ENCODE peak calls at places on chromosomes 11 and 22, in eight cellular contexts. N is brain microvascular endothelial cell, W is Peyer's patch, U is MM.1S, L is HFFc6, V is GM12865, O is right atrium auricular region, R is stomach. Y is an unnamed sample.

GRCh38 chr22:41526802-41527799 is 17.2 kb downstream of the POLR3H start:
- DNase-seq in O (no peak), U (peak), N (no peak), R (peak), L (no peak), W (peak), V (peak), Y (peak)

GRCh38 chr22:32699686-32700085 is 101.8 kb upstream of the TIMP3 start:
- DNase-seq in R (no peak), N (no peak), L (no peak), U (no peak), O (no peak), V (no peak), W (no peak), Y (no peak)

GRCh38 chr11:116427903-116428637 is 344.7 kb downstream of the BUD13 start:
- DNase-seq in N (no peak), W (peak), O (no peak), U (no peak), V (no peak), R (no peak), L (no peak), Y (no peak)

GRCh38 chr22:36971305-36971704 is 47.9 kb downstream of the TST start:
- DNase-seq in V (no peak), U (no peak), R (no peak), N (no peak), W (no peak), L (no peak), O (no peak), Y (no peak)

GRCh38 chr22:48949375-48950149 is 878.1 kb downstream of the BRD1 start:
- DNase-seq in U (no peak), L (no peak), R (peak), V (no peak), O (peak), N (no peak), W (peak), Y (peak)

GRCh38 chr22:26276530-26277200 is 107.4 kb downstream of the SEZ6L start:
- DNase-seq in O (no peak), U (no peak), L (no peak), R (no peak), W (no peak), V (no peak), N (no peak), Y (no peak)

GRCh38 chr11:15493921-15494630 is 379.4 kb downstream of the INSC start:
- DNase-seq in R (peak), U (no peak), W (no peak), L (no peak), N (no peak), V (no peak), O (no peak), Y (no peak)

GRCh38 chr11:85137597-85137996 is 489.5 kb downstream of the DLG2 start:
- DNase-seq in O (no peak), R (no peak), W (no peak), V (no peak), U (no peak), N (no peak), L (no peak), Y (no peak)

GRCh38 chr11:125132586-125132985 is 21.2 kb upstream of the TMEM218 start:
- DNase-seq in W (no peak), U (no peak), L (no peak), N (peak), O (no peak), V (no peak), R (no peak), Y (no peak)

GRCh38 chr11:105821366-105821765 is 200.7 kb downstream of the MSANTD4 start:
- DNase-seq in L (no peak), R (no peak), V (no peak), U (no peak), N (no peak), W (no peak), O (no peak), Y (no peak)

GRCh38 chr11:27718346-27718852 is 18.1 kb upstream of the BDNF start:
- DNase-seq in W (no peak), R (no peak), O (no peak), N (peak), V (no peak), U (no peak), L (peak), Y (peak)

GRCh38 chr11:16936643-16937042 is 77.6 kb downstream of the PLEKHA7 start:
- DNase-seq in U (no peak), W (no peak), L (no peak), O (no peak), N (no peak), V (no peak), R (peak), Y (no peak)

GRCh38 chr11:128835741-128836410 is 31.2 kb downstream of the KCNJ1 start:
- DNase-seq in W (no peak), R (no peak), L (no peak), V (no peak), U (no peak), N (peak), O (no peak), Y (no peak)

GRCh38 chr11:100810146-100810545 is 123.1 kb downstream of the ARHGAP42 start:
- DNase-seq in N (no peak), U (no peak), V (no peak), O (no peak), W (no peak), R (no peak), L (peak), Y (no peak)

GRCh38 chr22:39935116-39935515 is 25.1 kb upstream of the TMA7B start:
- DNase-seq in L (no peak), N (no peak), O (no peak), R (no peak), W (no peak), U (no peak), V (no peak), Y (no peak)

GRCh38 chr11:108221401-108221800 is 1.0 kb downstream of the NPAT start:
- DNase-seq in L (peak), R (no peak), W (no peak), O (no peak), U (no peak), N (peak), V (no peak), Y (no peak)

GRCh38 chr22:40238425-40239344 is 61.0 kb downstream of the TNRC6B start:
- DNase-seq in R (peak), N (peak), U (no peak), L (peak), V (peak), W (no peak), O (peak), Y (no peak)

GRCh38 chr22:42743501-42743991 is 22.9 kb upstream of the A4GALT start:
- DNase-seq in L (no peak), U (no peak), N (peak), R (no peak), W (peak), O (peak), V (no peak), Y (peak)

GRCh38 chr22:49305966-49306631 is 521.6 kb downstream of the BRD1 start:
- DNase-seq in V (no peak), O (peak), U (no peak), L (no peak), W (peak), R (peak), N (no peak), Y (peak)

GRCh38 chr22:43152355-43153071 is 1.2 kb downstream of the TSPO start:
- DNase-seq in O (peak), R (peak), W (peak), N (no peak), V (peak), L (peak), U (peak), Y (peak)

GRCh38 chr11:124900464-124900863 is 2.8 kb upstream of the ROBO4 start:
- DNase-seq in R (no peak), U (no peak), L (peak), N (peak), W (no peak), O (no peak), V (no peak), Y (no peak)

GRCh38 chr11:128852327-128853023 is 14.6 kb downstream of the KCNJ1 start:
- DNase-seq in V (no peak), U (no peak), R (no peak), O (no peak), W (no peak), N (no peak), L (no peak), Y (no peak)

GRCh38 chr11:9704037-9704436 is 40.2 kb downstream of the SWAP70 start:
- DNase-seq in U (no peak), O (no peak), N (no peak), R (no peak), L (no peak), V (no peak), W (no peak), Y (no peak)

GRCh38 chr11:57461841-57462489 is 1.6 kb downstream of the RTN4RL2 start:
- DNase-seq in W (no peak), V (no peak), U (no peak), O (no peak), R (no peak), L (no peak), N (no peak), Y (no peak)

GRCh38 chr11:57459112-57460016 is 964 bp upstream of the RTN4RL2 start:
- DNase-seq in V (no peak), N (no peak), L (no peak), O (no peak), U (no peak), R (no peak), W (no peak), Y (no peak)

GRCh38 chr11:57458410-57459111 is 1.8 kb upstream of the RTN4RL2 start:
- DNase-seq in U (no peak), W (peak), O (no peak), R (peak), L (no peak), V (peak), N (peak), Y (peak)

GRCh38 chr11:57460756-57461749 is 725 bp downstream of the RTN4RL2 start:
- DNase-seq in L (no peak), W (no peak), N (no peak), U (no peak), V (no peak), O (no peak), R (no peak), Y (no peak)

DNA sequence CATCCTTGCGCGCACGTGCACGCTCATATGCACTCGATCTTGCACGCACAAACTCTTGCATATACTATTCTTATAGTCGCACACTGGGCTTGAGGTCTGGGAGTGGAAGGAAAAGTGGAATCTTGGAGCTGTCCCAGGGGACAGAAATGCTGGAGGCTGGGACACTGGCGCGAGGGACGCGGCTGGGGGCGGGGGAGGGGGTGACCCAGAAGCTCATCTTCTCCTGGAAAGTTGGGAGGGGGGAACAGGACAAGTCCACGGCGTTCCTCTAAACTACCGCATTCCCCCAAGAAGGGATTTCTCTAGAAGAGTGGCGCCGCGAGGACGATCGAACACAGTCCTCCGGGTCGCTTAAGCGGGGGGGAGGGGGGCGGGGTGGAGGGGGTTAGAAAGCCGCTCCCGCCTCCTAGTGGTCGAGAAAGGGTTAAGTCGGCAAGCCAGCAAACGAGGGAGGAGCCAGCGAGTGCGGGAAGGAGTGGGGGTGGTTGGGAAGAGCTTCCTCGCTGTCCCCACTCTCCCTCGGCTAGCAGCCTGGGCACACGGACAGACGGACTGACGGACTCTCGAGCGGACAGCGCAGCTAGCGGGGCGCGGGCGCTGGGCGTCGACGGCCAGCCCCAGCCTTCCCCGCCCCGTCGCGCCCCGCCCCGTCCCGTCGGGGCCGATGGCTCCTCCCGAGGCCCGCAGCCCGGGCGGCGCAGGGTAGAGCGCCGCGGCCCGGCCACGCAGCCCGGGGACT is at the start of gene RTN4RL2:
- DNase-seq in W (no peak), L (no peak), U (no peak), O (no peak), V (peak), N (peak), R (no peak), Y (no peak)
- TF ChIP-seq CTCF in W (no peak), L (peak), U (no peak), O (no peak), V (peak), N (peak), R (no peak), Y (peak)

GRCh38 chr22:27990879-27991278 is 71.8 kb upstream of the PITPNB start:
- DNase-seq in V (peak), N (no peak), L (no peak), W (peak), R (peak), O (peak), U (no peak), Y (peak)
- TF ChIP-seq CTCF in V (peak), N (peak), L (peak), W (no peak), R (no peak), O (no peak), U (peak), Y (peak)

DNA sequence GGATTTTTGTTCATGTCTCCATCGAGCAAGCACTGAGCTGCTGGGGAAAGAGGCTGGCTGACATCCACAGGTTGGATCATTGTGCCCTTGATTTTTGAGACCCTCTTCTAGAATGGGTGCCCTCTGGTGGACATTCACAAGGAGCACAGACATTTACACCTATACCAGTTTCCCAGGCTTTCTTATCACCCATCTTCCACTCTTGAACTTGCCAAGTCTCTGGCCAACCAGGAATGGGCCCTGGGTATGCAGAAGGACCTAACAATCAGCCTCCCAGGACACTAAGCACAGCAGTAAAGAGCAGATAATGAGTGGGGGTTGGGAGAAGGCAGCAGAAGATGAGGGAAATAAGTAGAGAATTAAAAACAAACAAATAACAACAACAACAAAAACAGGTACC is 5.7 kb upstream of the INTS4 start:
- DNase-seq in V (peak), R (peak), L (peak), N (peak), O (no peak), W (peak), U (peak), Y (peak)
- TF ChIP-seq CTCF in V (peak), R (peak), L (peak), N (peak), O (peak), W (peak), U (peak), Y (peak)

DNA sequence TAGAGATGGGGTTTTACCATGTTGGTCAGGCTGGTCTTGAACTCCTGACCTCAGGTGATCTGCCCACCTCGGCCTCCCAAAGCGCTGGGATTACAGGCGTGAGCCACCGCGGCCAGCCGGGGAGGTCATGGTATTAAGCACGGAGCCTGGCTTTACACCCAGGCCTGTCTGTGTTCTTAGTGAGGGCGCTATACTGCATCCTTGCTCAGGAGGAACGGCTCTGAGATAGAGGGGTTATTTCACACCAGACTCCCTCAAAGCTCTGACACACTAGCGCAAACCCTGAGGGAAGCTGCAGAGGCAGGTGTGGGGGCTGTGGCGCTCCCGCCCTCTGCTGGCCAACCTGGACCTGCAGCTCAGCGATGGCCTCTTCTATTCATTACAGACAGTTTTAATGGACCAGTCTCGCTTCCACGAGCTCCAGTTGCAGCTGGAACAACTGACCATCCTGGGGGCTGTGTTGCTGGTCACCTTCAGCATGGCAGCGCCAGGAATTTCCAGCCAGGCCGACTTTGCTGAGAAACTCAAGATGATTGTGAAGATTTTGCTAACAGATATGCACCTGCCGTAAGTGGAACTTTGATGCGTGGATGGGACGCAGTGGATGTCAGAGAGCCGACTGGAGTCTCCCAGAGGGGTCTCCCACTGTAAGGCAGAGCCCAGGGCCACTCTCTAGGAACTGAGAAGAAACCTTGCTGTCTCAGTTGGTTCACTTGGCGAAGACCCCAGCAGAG is 26.2 kb downstream of the TCP11L1 start:
- DNase-seq in W (peak), U (peak), O (no peak), V (peak), L (peak), R (peak), N (peak), Y (peak)
- TF ChIP-seq CTCF in W (peak), U (peak), O (peak), V (peak), L (peak), R (peak), N (peak), Y (peak)

GRCh38 chr22:47586946-47587345 is 824.5 kb downstream of the TBC1D22A start:
- DNase-seq in V (no peak), L (no peak), R (peak), U (no peak), W (no peak), N (no peak), O (no peak), Y (no peak)

GRCh38 chr22:47582067-47582466 is 819.6 kb downstream of the TBC1D22A start:
- DNase-seq in R (no peak), U (no peak), V (no peak), L (no peak), O (no peak), N (no peak), W (no peak), Y (no peak)

GRCh38 chr22:47587361-47587760 is 824.9 kb downstream of the TBC1D22A start:
- DNase-seq in N (no peak), O (no peak), V (no peak), U (no peak), W (no peak), L (no peak), R (peak), Y (no peak)

GRCh38 chr22:47586038-47586437 is 823.6 kb downstream of the TBC1D22A start:
- DNase-seq in R (no peak), U (no peak), V (no peak), L (no peak), W (peak), O (no peak), N (no peak), Y (no peak)

GRCh38 chr22:47583959-47584562 is 821.6 kb downstream of the TBC1D22A start:
- DNase-seq in V (no peak), U (no peak), L (no peak), O (no peak), R (no peak), N (no peak), W (no peak), Y (no peak)
- TF ChIP-seq CTCF in V (no peak), U (no peak), L (no peak), O (no peak), R (no peak), N (no peak), W (no peak), Y (no peak)

DNA sequence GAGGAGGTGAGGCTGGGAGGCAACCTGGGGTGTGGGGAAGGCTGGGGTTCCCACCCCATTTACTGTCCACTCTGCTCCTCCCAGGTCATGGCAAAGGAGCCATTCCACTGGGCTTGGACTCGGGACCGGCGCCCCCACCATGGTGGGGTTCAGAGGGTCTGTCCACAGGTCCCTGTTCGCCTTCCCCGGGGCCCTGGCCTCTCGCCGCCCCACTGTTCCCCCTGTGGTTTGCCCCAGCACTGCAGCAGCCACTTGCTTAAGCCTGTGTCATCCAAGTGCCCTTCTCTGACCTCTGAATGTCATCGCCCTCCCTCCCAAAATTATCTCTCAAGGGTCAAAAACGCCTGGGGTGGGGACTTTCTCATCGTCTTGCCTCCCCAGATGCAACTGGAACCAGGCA is 2.6 kb downstream of the SPDYC start:
- DNase-seq in V (no peak), W (peak), N (no peak), O (no peak), R (no peak), U (no peak), L (no peak), Y (no peak)
- TF ChIP-seq CTCF in V (no peak), W (no peak), N (no peak), O (no peak), R (no peak), U (no peak), L (no peak), Y (no peak)

GRCh38 chr11:72787262-72788104 is 6.4 kb downstream of the STARD10 start:
- DNase-seq in R (no peak), O (no peak), W (peak), V (peak), L (no peak), N (no peak), U (no peak), Y (peak)
- TF ChIP-seq CTCF in R (no peak), O (no peak), W (peak), V (no peak), L (no peak), N (peak), U (peak), Y (peak)

GRCh38 chr22:27400811-27401210 is 400.7 kb downstream of the MN1 start:
- DNase-seq in U (no peak), O (no peak), N (no peak), W (no peak), V (no peak), L (no peak), R (no peak), Y (no peak)
- TF ChIP-seq CTCF in U (no peak), O (no peak), N (no peak), W (no peak), V (no peak), L (no peak), R (no peak), Y (no peak)

GRCh38 chr11:43021466-43021865 is 290.3 kb upstream of the API5 start:
- DNase-seq in L (no peak), V (peak), O (no peak), U (peak), N (no peak), R (no peak), W (no peak), Y (no peak)
- TF ChIP-seq CTCF in L (peak), V (peak), O (no peak), U (peak), N (no peak), R (no peak), W (no peak), Y (no peak)

Y was measured in transverse colon.